ENCODE peak calls at places on chromosomes 6 and 20, in ten cellular contexts. W is H54; M is activated CD4-positive, alpha-beta T cell treated with anti-CD3 and anti-CD28 coated beads, Interleukin-2, amount 50 U/mL, for 4 hours; X is NAMALWA; K is dorsolateral prefrontal cortex; A is activated T-helper 1 cell treated with anti-CD3 and anti-CD28 coated beads, Interleukin-2, amount 50 U/mL, for 16 hours; I is pancreas; H is GM10248; D is stimulated activated CD4-positive, alpha-beta T cell treated with anti-CD3 and anti-CD28 coated beads, Interleukin-1b, Interleukin-23, amount 100 ng/mL, for 48 hours; E is HAP-1. O is an unnamed sample.

GRCh38 chr6:56891754-56892153 is 63.2 kb upstream of the BEND6 start:
- DNase-seq in W (no peak), M (no peak), X (no peak), K (no peak), A (no peak), I (no peak), H (no peak), D (no peak), E (no peak), O (no peak)

GRCh38 chr6:156880913-156881312 is 103.7 kb downstream of the ARID1B start:
- DNase-seq in W (no peak), M (no peak), X (no peak), K (no peak), A (no peak), I (no peak), H (no peak), D (no peak), E (no peak), O (no peak)

GRCh38 chr6:158290659-158291058 is 21.6 kb upstream of the TULP4 start:
- DNase-seq in W (no peak), M (peak), X (peak), K (no peak), A (no peak), I (no peak), H (peak), D (peak), E (no peak), O (no peak)

GRCh38 chr6:36038120-36038876 is 10.7 kb downstream of the MAPK14 start:
- DNase-seq in W (no peak), M (no peak), X (no peak), K (no peak), A (no peak), I (no peak), H (no peak), D (no peak), E (no peak), O (no peak)

GRCh38 chr20:39789411-39789810 is 827.3 kb downstream of the DHX35 start:
- DNase-seq in W (no peak), M (no peak), X (no peak), K (no peak), A (no peak), I (no peak), H (no peak), D (no peak), E (no peak), O (no peak)

GRCh38 chr20:62219992-62220665 is at the start of gene HRH3:
- DNase-seq in W (no peak), M (peak), X (no peak), K (no peak), A (no peak), I (peak), H (peak), D (no peak), E (peak), O (peak)

GRCh38 chr6:11682525-11682924 is 96.1 kb downstream of the ADTRP start:
- DNase-seq in W (no peak), M (no peak), X (no peak), K (no peak), A (no peak), I (no peak), H (no peak), D (no peak), E (no peak), O (no peak)

GRCh38 chr20:8933391-8933807 is 135.5 kb upstream of the PLCB4 start:
- DNase-seq in W (no peak), M (no peak), X (no peak), K (no peak), A (no peak), I (no peak), H (no peak), D (no peak), E (no peak), O (no peak)

GRCh38 chr20:24160563-24161355 is 172.2 kb upstream of the GGTLC1 start:
- DNase-seq in W (peak), M (no peak), X (peak), K (peak), A (no peak), I (peak), H (no peak), D (peak), E (peak), O (peak)